ENCODE peak calls at places on chromosomes 13 and 19, in ten cellular contexts. T is uterus, U is A549, Z is hepatocyte, Y is heart left ventricle, C is psoas muscle, A is body of pancreas, W is A673, D is fibroblast of lung, S is adrenal gland. P is an unnamed sample. For H3K4me1, the result is how much of the 10 kb centered on the place peaks cover.

GRCh38 chr13:28978574-28978973 is 158.4 kb downstream of the MTUS2 start:
- DNase-seq in T (no peak), U (no peak), Z (no peak), Y (no peak), C (no peak), A (no peak), W (no peak), D (no peak), S (no peak), P (no peak)

GRCh38 chr13:50635504-50635903 is 208.0 kb downstream of the DLEU7 start:
- DNase-seq in T (peak), U (no peak), Z (peak), Y (no peak), C (no peak), A (peak), W (no peak), D (no peak), S (peak), P (no peak)

GRCh38 chr19:46288896-46289588 is 7.8 kb upstream of the HIF3A start:
- DNase-seq in T (peak), U (peak), Z (peak), Y (no peak), C (no peak), A (no peak), W (peak), D (peak), S (peak), P (no peak)

GRCh38 chr19:41718761-41719160 is 10.3 kb downstream of the CEACAM5 start:
- DNase-seq in T (no peak), U (no peak), Z (no peak), Y (no peak), C (no peak), A (no peak), W (no peak), D (no peak), S (no peak), P (no peak)

GRCh38 chr13:75715598-75716523 is 79.7 kb downstream of the LMO7 start:
- DNase-seq in T (no peak), U (no peak), Z (no peak), Y (no peak), C (no peak), A (no peak), W (no peak), D (no peak), S (no peak), P (no peak)

GRCh38 chr13:34943675-34944634 is 1.9 kb downstream of the NBEA start:
- DNase-seq in T (no peak), U (no peak), Z (no peak), Y (no peak), C (no peak), A (no peak), W (no peak), D (no peak), S (no peak), P (no peak)

GRCh38 chr13:31947105-31947504 is 84.5 kb upstream of the FRY start:
- DNase-seq in T (no peak), U (no peak), Z (no peak), Y (no peak), C (no peak), A (no peak), W (no peak), D (no peak), S (no peak), P (no peak)

GRCh38 chr19:4866595-4867424 is 657 bp downstream of the PLIN3 start:
- DNase-seq in T (peak), U (no peak), Z (peak), Y (peak), C (peak), A (peak), W (peak), D (peak), S (peak), P (peak)

GRCh38 chr13:34833562-34834182 is 108.4 kb upstream of the NBEA start:
- DNase-seq in T (no peak), U (peak), Z (peak), Y (no peak), C (no peak), A (no peak), W (peak), D (peak), S (no peak), P (no peak)

GRCh38 chr19:5774921-5775320 is 9.6 kb downstream of the PRR22 start:
- DNase-seq in T (no peak), U (no peak), Z (no peak), Y (no peak), C (no peak), A (no peak), W (no peak), D (no peak), S (no peak), P (no peak)

GRCh38 chr19:14416743-14417214 is 2.4 kb downstream of the DDX39A start:
- DNase-seq in T (no peak), U (no peak), Z (no peak), Y (no peak), C (no peak), A (no peak), W (peak), D (no peak), S (no peak), P (no peak)
- H3K4me1 ChIP-seq in T (under half), U (under half), Z (under half), Y (under half), C (under half), A (under half), W (under half), D (under half), S (under half), P (half or more)

GRCh38 chr19:18768046-18768771 is 22.9 kb downstream of the COMP start:
- DNase-seq in T (no peak), U (no peak), Z (no peak), Y (no peak), C (no peak), A (no peak), W (no peak), D (no peak), S (no peak), P (no peak)
- TF ChIP-seq CTCF in T (no peak), U (no peak), Z (peak), Y (no peak), C (no peak), A (no peak), W (no peak), D (no peak), S (no peak), P (no peak)

GRCh38 chr19:49570997-49571676 is 9.2 kb downstream of the NOSIP start:
- DNase-seq in T (no peak), U (peak), Z (peak), Y (no peak), C (no peak), A (no peak), W (peak), D (no peak), S (peak), P (no peak)

GRCh38 chr19:49570138-49570856 is 10.1 kb downstream of the NOSIP start:
- DNase-seq in T (peak), U (peak), Z (peak), Y (no peak), C (no peak), A (peak), W (peak), D (peak), S (peak), P (peak)

GRCh38 chr19:49566302-49566701 is 14.1 kb downstream of the NOSIP start:
- DNase-seq in T (no peak), U (no peak), Z (no peak), Y (no peak), C (no peak), A (no peak), W (no peak), D (no peak), S (no peak), P (no peak)

GRCh38 chr19:49565261-49565660 is 15.1 kb downstream of the NOSIP start:
- DNase-seq in T (no peak), U (no peak), Z (peak), Y (no peak), C (no peak), A (peak), W (no peak), D (no peak), S (peak), P (no peak)

DNA sequence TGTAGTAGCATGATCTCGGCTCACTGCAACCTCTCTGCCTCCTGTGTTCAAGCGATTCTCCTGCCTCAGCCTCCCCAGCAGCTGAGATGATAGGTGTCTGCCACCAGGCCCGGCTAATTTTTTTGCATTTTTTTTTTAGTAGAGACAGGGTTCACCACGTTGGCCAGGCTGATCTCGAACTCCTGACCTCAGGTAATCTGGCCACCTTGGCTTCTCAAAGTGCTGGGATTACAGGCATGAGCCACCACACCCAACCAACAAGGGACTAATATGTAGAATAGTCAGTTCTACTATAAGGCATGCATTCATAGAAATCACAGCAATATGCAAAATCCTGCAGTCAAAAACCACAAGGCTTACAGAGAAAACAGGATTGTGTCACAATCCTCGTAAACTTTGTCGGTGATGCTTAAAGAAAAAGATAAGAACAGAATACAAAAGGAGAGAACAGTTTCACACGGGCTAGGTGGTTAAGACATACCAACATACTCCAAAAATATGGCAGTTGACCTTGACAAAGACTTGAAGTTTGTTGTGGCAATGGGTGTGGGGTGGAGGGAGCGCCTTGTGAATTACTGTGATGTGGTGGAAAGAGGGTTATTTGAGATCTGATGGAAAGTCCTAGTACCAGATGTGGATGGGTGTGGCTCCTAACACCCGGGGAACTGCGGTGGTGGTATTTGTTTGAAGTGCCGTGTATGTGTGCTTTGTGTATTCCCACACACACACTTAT is 12.5 kb downstream of the NOSIP start:
- DNase-seq in T (no peak), U (no peak), Z (peak), Y (no peak), C (no peak), A (no peak), W (no peak), D (no peak), S (no peak), P (peak)
- H3K4me1 ChIP-seq in T (under half), U (under half), Z (under half), Y (under half), C (half or more), A (half or more), W (under half), D (under half), S (under half), P (half or more)

GRCh38 chr13:96229356-96229755 is 139.4 kb downstream of the HS6ST3 start:
- DNase-seq in T (no peak), U (peak), Z (peak), Y (no peak), C (no peak), A (no peak), W (peak), D (no peak), S (no peak), P (no peak)
- TF ChIP-seq CTCF in T (no peak), U (peak), Z (peak), Y (peak), C (peak), A (peak), W (peak), D (no peak), S (peak), P (no peak)

GRCh38 chr19:40609561-40610395 is 8.6 kb downstream of the LTBP4 start:
- DNase-seq in T (peak), U (peak), Z (peak), Y (peak), C (peak), A (peak), W (peak), D (peak), S (peak), P (peak)
- H3K4me1 ChIP-seq in T (under half), U (under half), Z (under half), Y (under half), C (under half), A (under half), W (under half), D (under half), S (under half), P (under half)

DNA sequence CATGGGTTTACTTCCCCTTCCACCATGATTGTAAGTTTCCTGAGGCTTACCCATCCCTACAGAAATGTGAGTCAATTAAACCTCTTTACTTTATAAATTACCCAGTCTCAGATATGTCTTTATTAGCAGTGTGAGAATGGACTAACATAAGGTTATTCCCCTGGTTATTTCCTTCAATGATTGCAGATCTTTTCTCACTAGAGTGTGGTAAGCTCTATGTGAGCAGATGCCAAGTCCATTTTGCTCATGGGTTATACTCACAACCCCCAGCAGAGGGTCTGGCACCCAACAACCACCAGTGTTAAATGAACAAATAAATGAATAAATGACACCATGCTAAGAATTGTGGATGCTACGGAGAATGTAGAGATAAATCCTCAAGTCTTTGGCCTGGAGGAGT is 472.8 kb downstream of the LIG4 start:
- DNase-seq in T (no peak), U (no peak), Z (no peak), Y (no peak), C (no peak), A (no peak), W (no peak), D (no peak), S (no peak), P (no peak)
- TF ChIP-seq CTCF in T (no peak), U (no peak), Z (no peak), Y (no peak), C (no peak), A (no peak), W (no peak), D (no peak), S (no peak), P (no peak)

P was measured in CD8-positive, alpha-beta T cell.